ENCODE peak calls at places on chromosomes 4 and X, in seven cellular contexts. G is heart right ventricle; R is Caco-2; N is CD8-positive, alpha-beta T cell; J is tibial artery; L is BJ; K is fibroblast of villous mesenchyme. U is an unnamed sample.

GRCh38 chr4:21806991-21807390 is 141.6 kb downstream of the KCNIP4 start:
- DNase-seq in N (no peak), R (no peak), K (no peak), L (no peak), G (no peak), J (no peak), U (no peak)

GRCh38 chrX:1673337-1673736 is 58.5 kb downstream of the ASMT start:
- DNase-seq in G (no peak), K (peak; percentile 8), L (no peak), N (no peak), J (no peak), R (peak; percentile 48), U (no peak)

GRCh38 chrX:4682637-4683036 is 969.2 kb upstream of the PRKX start:
- DNase-seq in K (no peak), L (no peak), R (no peak), J (no peak), G (no peak), N (no peak), U (no peak)

GRCh38 chr4:121192500-121192899 is 28.4 kb upstream of the TNIP3 start:
- DNase-seq in R (peak; percentile 31), N (no peak), G (no peak), K (peak; percentile 53), J (no peak), L (no peak), U (no peak)

GRCh38 chrX:50066318-50066937 is 134.4 kb downstream of the AKAP4 start:
- DNase-seq in N (no peak), J (no peak), K (no peak), G (no peak), L (no peak), R (no peak), U (no peak)

GRCh38 chrX:119759333-119759766 is 962 bp downstream of the SOWAHD start:
- DNase-seq in N (no peak), K (no peak), R (no peak), J (no peak), G (no peak), L (no peak), U (no peak)

GRCh38 chr4:128600996-128601857 is 208.3 kb upstream of the JADE1 start:
- DNase-seq in G (peak; percentile 45), R (peak; percentile 8), L (peak; percentile 31), N (no peak), K (peak; percentile 97), J (peak; percentile 78), U (no peak)

GRCh38 chr4:124754671-124755070 is 42.1 kb upstream of the ANKRD50 start:
- DNase-seq in K (peak; percentile 43), L (no peak), R (no peak), G (no peak), N (no peak), J (no peak), U (no peak)

DNA sequence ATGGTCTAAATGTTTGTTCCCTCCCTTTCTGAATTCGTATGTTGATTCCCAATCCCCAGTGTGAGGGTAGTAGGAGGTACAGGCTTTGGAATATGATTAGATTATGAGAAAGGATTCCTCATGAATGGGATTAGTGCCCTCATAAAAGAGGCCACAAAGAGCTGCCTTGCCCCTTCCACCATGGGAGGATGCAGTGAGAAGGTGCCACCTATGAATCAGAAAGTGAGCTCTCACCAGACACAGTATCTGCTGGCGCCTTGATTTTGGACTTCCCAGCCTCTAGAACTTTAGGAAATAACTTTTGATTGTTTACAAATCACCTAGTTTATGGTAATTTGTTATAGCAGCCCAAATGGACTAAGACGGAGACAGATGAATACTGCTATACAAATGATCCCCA is 3.6 kb downstream of the ATP10D start:
- DNase-seq in L (no peak), J (no peak), K (no peak), N (no peak), G (no peak), R (no peak), U (no peak)
- H3K4me3 ChIP-seq in L (no peak overlapping the region), J (no peak overlapping the region), K (no peak overlapping the region), N (no peak overlapping the region), G (no peak overlapping the region), R (no peak overlapping the region), U (no peak overlapping the region)

DNA sequence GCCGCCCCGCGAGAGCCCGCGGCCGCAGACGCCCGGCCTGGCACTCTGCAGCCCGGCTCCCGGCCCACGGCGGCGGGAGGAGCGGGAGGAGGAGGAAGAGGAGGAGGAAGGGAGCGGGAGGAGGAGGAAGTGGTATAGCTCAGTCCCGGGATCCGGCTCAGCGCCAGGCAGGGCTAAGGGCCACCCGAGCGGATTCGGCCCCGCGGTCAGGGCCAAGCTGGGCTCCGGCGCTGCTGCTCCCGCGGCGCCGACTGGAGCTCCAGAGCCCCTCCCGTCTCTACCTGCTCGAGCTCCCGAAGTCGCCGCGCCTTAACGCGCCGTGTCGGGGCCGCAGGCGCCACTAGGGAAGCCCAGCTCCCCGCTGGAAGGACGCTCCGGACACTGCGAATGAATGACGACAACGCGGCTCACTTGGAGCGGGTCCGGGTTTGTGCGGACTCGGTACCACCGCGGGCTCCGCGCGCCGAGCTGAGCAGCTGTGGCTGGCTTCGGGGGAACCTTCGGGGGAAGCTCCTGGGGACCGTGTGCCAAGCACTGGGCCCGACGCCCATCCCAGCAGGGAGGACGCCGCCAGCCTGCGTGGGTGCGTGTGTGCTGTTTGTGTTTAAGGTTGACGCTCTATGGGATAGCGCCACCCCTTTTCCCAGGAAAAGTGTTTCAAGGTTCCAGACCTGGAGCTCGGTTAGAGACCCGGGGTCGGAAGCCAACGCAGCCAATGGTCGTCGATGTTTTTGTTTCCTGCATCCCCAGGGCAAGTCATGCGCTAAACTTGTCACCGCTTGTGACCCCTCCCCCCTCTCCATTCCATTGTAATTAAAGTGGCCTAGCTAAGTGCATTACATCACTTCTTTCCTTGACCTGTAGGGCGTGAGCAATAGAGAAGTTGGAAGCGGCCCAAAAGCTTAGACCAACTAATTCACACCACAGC is at the start of gene TBC1D9:
- DNase-seq in J (peak; percentile 81), G (peak; percentile 93), R (peak; percentile 84), K (peak; percentile 65), N (no peak), L (peak; percentile 53), U (peak; percentile 31)
- H3K4me3 ChIP-seq in J (peak within 1 kb of the TSS; percentile 77), G (peak within 1 kb of the TSS; percentile 82), R (peak within 1 kb of the TSS; percentile 83), K (peak within 1 kb of the TSS; percentile 66), N (no peak within 1 kb of the TSS), L (peak within 1 kb of the TSS; percentile 80), U (peak within 1 kb of the TSS; percentile 76)

DNA sequence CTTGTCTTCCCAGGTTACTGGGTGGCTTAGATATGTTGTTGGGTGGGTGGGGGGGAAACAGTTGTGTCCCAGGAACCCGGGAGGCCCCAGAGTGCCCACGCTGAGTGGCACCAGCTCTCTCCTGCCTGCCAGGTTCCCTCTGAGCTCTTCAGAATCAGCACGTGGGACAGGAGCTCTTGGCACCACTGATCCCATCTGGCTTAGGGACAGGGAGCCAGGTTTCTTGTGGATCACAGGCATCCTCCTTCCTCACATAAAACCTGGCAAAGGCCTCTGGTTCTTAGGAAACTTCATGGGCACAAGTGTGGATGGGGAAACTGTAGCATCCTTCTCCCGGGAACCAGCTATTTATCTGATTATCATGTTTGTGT is 3.4 kb downstream of the GPR78 start:
- DNase-seq in R (no peak), L (no peak), J (no peak), G (no peak), K (no peak), N (no peak), U (no peak)
- H3K4me3 ChIP-seq in R (no peak overlapping the region), L (no peak overlapping the region), J (no peak overlapping the region), G (no peak overlapping the region), K (no peak overlapping the region), N (no peak overlapping the region), U (no peak overlapping the region)

GRCh38 chr4:181688886-181689285 is 554.3 kb upstream of the TENM3 start:
- DNase-seq in G (no peak), R (no peak), K (no peak), L (no peak), J (no peak), N (no peak), U (no peak)
- H3K4me3 ChIP-seq in G (no peak overlapping the region), R (no peak overlapping the region), K (no peak overlapping the region), L (no peak overlapping the region), J (no peak overlapping the region), N (no peak overlapping the region), U (no peak overlapping the region)

GRCh38 chrX:3181846-3182245 is 140.6 kb downstream of the ARSF start:
- DNase-seq in L (no peak), R (no peak), N (no peak), J (no peak), K (peak; percentile 64), G (no peak), U (no peak)
- H3K4me3 ChIP-seq in L (no peak overlapping the region), R (no peak overlapping the region), N (no peak overlapping the region), J (no peak overlapping the region), K (no peak overlapping the region), G (no peak overlapping the region), U (no peak overlapping the region)

GRCh38 chrX:630007-630921 is at the start of gene SHOX:
- DNase-seq in J (no peak), L (peak; percentile 81), K (no peak), R (no peak), N (no peak), G (no peak), U (no peak)
- H3K4me3 ChIP-seq in J (peak within 1 kb of the TSS; percentile 35), L (peak within 1 kb of the TSS; percentile 94), K (no peak within 1 kb of the TSS), R (no peak within 1 kb of the TSS), N (no peak within 1 kb of the TSS), G (no peak within 1 kb of the TSS), U (no peak within 1 kb of the TSS)

DNA sequence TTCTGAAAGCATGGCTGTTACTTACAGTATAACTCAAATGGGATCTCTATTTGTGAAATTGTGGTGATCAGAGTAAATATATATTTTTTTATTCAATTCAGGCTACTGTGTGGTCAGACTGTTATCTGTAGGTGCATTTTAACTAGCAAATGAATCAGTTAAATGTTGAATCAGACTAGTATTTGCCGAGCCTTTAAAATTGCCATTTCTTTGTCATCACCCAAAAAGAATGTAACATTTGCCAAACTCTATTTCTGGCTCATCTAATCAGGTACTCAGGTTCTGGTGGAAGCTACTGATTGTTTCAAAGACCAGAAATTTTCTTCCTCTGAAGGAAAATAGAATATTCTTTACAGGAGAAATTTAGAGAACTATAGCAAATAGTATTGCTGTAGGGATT is 1.8 kb upstream of the NAA15 start:
- DNase-seq in L (no peak), J (no peak), K (no peak), R (no peak), G (no peak), N (no peak), U (no peak)
- H3K4me3 ChIP-seq in L (no peak overlapping the region), J (no peak overlapping the region), K (peak overlapping the region; percentile 94), R (peak overlapping the region; percentile 7), G (peak overlapping the region; percentile 72), N (no peak overlapping the region), U (no peak overlapping the region)